ENCODE peak calls at places on chromosome 16, in four cellular contexts. C, Z, R and O are unnamed samples.

GRCh38 chr16:83972256-83973008 is 4.4 kb downstream of the NECAB2 start:
- DNase-seq in C (no peak), Z (no peak), R (no peak), O (no peak)

GRCh38 chr16:31177136-31177535 is 2.8 kb upstream of the FUS start:
- DNase-seq in C (no peak), Z (no peak), R (no peak), O (peak; percentile 65)

GRCh38 chr16:78607465-78607864 is 508.0 kb downstream of the WWOX start:
- DNase-seq in C (no peak), Z (no peak), R (no peak), O (no peak)

GRCh38 chr16:53433930-53434435 is 288 bp upstream of the RBL2 start:
- DNase-seq in C (no peak), Z (no peak), R (peak; percentile 89), O (no peak)

GRCh38 chr16:88455610-88456355 is 2.7 kb downstream of the ZFPM1 start:
- DNase-seq in C (peak; percentile 81), Z (peak; percentile 78), R (peak; percentile 92), O (no peak)

GRCh38 chr16:29961127-29961478 is 776 bp upstream of the TMEM219 start:
- DNase-seq in C (no peak), Z (no peak), R (no peak), O (no peak)

GRCh38 chr16:48188449-48189102 is 32.8 kb upstream of the ABCC12 start:
- DNase-seq in C (peak; percentile 89), Z (no peak), R (no peak), O (peak; percentile 89)

GRCh38 chr16:17803625-17804410 is 333.1 kb upstream of the XYLT1 start:
- DNase-seq in C (no peak), Z (no peak), R (no peak), O (no peak)

GRCh38 chr16:59341368-59341767 is 607.3 kb upstream of the GOT2 start:
- DNase-seq in C (no peak), Z (no peak), R (peak; percentile 5), O (no peak)

GRCh38 chr16:15548482-15548891 is 94.5 kb downstream of the MARF1 start:
- DNase-seq in C (peak; percentile 15), Z (no peak), R (no peak), O (no peak)

GRCh38 chr16:83952587-83952939 is 477 bp upstream of the OSGIN1 start:
- DNase-seq in C (no peak), Z (no peak), R (no peak), O (no peak)

GRCh38 chr16:89422905-89423630 is 67.3 kb downstream of the ANKRD11 start:
- DNase-seq in C (peak; percentile 72), Z (no peak), R (no peak), O (no peak)

GRCh38 chr16:2471653-2472487 is 773 bp downstream of the NTN3 start:
- DNase-seq in C (no peak), Z (no peak), R (no peak), O (no peak)

DNA sequence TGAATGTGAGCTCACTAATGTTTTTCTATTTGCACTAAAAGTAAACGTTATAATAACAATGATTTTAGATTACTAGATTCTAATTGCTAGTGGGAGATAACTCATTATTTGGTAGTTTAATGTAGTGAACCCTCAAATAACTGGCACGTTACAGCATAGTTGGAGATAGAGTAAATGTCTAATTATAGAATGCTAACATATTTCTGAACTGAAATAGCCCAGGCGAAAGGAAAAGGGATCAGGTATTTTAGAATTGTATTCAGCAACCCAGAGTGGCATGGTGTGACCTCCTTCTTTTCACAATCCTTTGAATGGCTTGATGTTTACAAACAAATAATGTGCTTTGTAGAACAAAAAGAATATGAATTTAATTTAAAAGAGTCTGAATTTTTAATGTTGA is 1221.2 kb downstream of the CDH8 start:
- DNase-seq in C (no peak), Z (no peak), R (no peak), O (no peak)
- TF ChIP-seq SPI1 in C (no peak), Z (no peak), R (no peak), O (no peak)

GRCh38 chr16:22685162-22685830 is 128.7 kb upstream of the HS3ST2 start:
- DNase-seq in C (no peak), Z (no peak), R (no peak), O (no peak)
- TF ChIP-seq POLR2AphosphoS5 in C (no peak), Z (no peak), R (no peak), O (no peak)

GRCh38 chr16:81738831-81739496 is 40.1 kb upstream of the PLCG2 start:
- DNase-seq in C (no peak), Z (no peak), R (peak; percentile 64), O (peak; percentile 86)
- TF ChIP-seq SPI1 in C (no peak), Z (no peak), R (peak; percentile 64), O (peak; percentile 62)

DNA sequence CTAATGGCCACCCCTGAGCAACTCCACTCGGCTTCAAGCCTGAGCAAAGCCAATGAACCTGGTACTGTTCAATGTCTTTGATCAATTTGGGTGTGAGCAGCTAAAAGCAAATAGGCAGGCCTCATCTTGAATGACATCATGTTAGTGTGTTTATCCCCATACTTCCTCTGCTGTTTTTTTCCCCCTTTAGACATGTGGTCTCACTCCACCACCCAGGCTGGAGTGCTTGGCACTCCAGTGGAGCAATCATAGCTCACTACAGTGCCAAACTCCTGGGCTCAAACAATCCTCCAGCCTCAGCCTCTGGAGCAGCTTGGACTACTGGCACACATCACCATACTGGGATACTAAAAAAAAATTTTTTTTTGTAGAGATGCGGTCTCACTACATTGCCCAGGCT is 75.4 kb downstream of the ARHGAP17 start:
- DNase-seq in C (no peak), Z (no peak), R (no peak), O (no peak)
- TF ChIP-seq POLR2AphosphoS5 in C (no peak), Z (no peak), R (no peak), O (no peak)